ENCODE peak calls at places on chromosome 9, in five cellular contexts. One of them, this sample, is unnamed.
A peak's percentile ranks its signal among the peaks of the same experiment; 100 is the strongest.

GRCh38 chr9:133980864-133981588 is 11.1 kb downstream of the VAV2 start:
- DNase-seq in stimulated activated CD8-positive, alpha-beta memory T cell treated with anti-CD3 and anti-CD28 coated beads, Interleukin-7, amount 100 ng/mL, for 48 hours: no peak
- DNase-seq in Peyer's patch: no peak
- DNase-seq in head of caudate nucleus: no peak
- DNase-seq in HTR-8/SVneo: no peak
- DNase-seq in this sample: peak; percentile 42

GRCh38 chr9:134778156-134778555 is 102.5 kb upstream of the FCN2 start:
- DNase-seq in stimulated activated CD8-positive, alpha-beta memory T cell treated with anti-CD3 and anti-CD28 coated beads, Interleukin-7, amount 100 ng/mL, for 48 hours: no peak
- DNase-seq in HTR-8/SVneo: no peak
- DNase-seq in Peyer's patch: no peak
- DNase-seq in head of caudate nucleus: no peak
- DNase-seq in this sample: no peak

GRCh38 chr9:121309171-121309570 is 41.2 kb downstream of the GSN start:
- DNase-seq in Peyer's patch: no peak
- DNase-seq in stimulated activated CD8-positive, alpha-beta memory T cell treated with anti-CD3 and anti-CD28 coated beads, Interleukin-7, amount 100 ng/mL, for 48 hours: no peak
- DNase-seq in head of caudate nucleus: no peak
- DNase-seq in HTR-8/SVneo: no peak
- DNase-seq in this sample: no peak

GRCh38 chr9:72149231-72149975 is at the start of gene GDA:
- DNase-seq in head of caudate nucleus: no peak
- DNase-seq in HTR-8/SVneo: no peak
- DNase-seq in Peyer's patch: no peak
- DNase-seq in stimulated activated CD8-positive, alpha-beta memory T cell treated with anti-CD3 and anti-CD28 coated beads, Interleukin-7, amount 100 ng/mL, for 48 hours: no peak
- DNase-seq in this sample: peak; percentile 93

GRCh38 chr9:93008457-93008856 is 50.0 kb upstream of the SUSD3 start:
- DNase-seq in head of caudate nucleus: no peak
- DNase-seq in HTR-8/SVneo: no peak
- DNase-seq in stimulated activated CD8-positive, alpha-beta memory T cell treated with anti-CD3 and anti-CD28 coated beads, Interleukin-7, amount 100 ng/mL, for 48 hours: no peak
- DNase-seq in Peyer's patch: no peak
- DNase-seq in this sample: no peak

GRCh38 chr9:4718911-4719310 is 22.1 kb downstream of the AK3 start:
- DNase-seq in stimulated activated CD8-positive, alpha-beta memory T cell treated with anti-CD3 and anti-CD28 coated beads, Interleukin-7, amount 100 ng/mL, for 48 hours: no peak
- DNase-seq in HTR-8/SVneo: no peak
- DNase-seq in head of caudate nucleus: no peak
- DNase-seq in Peyer's patch: no peak
- DNase-seq in this sample: no peak

GRCh38 chr9:10562581-10563343 is 50.0 kb downstream of the PTPRD start:
- DNase-seq in head of caudate nucleus: no peak
- DNase-seq in HTR-8/SVneo: no peak
- DNase-seq in Peyer's patch: no peak
- DNase-seq in stimulated activated CD8-positive, alpha-beta memory T cell treated with anti-CD3 and anti-CD28 coated beads, Interleukin-7, amount 100 ng/mL, for 48 hours: no peak
- DNase-seq in this sample: no peak

GRCh38 chr9:17315341-17315740 is 180.5 kb downstream of the CNTLN start:
- DNase-seq in stimulated activated CD8-positive, alpha-beta memory T cell treated with anti-CD3 and anti-CD28 coated beads, Interleukin-7, amount 100 ng/mL, for 48 hours: no peak
- DNase-seq in head of caudate nucleus: no peak
- DNase-seq in HTR-8/SVneo: no peak
- DNase-seq in Peyer's patch: no peak
- DNase-seq in this sample: no peak

GRCh38 chr9:108512426-108513173 is 343.2 kb downstream of the ACTL7B start:
- DNase-seq in stimulated activated CD8-positive, alpha-beta memory T cell treated with anti-CD3 and anti-CD28 coated beads, Interleukin-7, amount 100 ng/mL, for 48 hours: no peak
- DNase-seq in head of caudate nucleus: no peak
- DNase-seq in HTR-8/SVneo: no peak
- DNase-seq in Peyer's patch: no peak
- DNase-seq in this sample: no peak

GRCh38 chr9:101601904-101602765 is 7.4 kb upstream of the PPP3R2 start:
- DNase-seq in stimulated activated CD8-positive, alpha-beta memory T cell treated with anti-CD3 and anti-CD28 coated beads, Interleukin-7, amount 100 ng/mL, for 48 hours: no peak
- DNase-seq in HTR-8/SVneo: peak; percentile 46
- DNase-seq in head of caudate nucleus: no peak
- DNase-seq in Peyer's patch: no peak
- DNase-seq in this sample: no peak

GRCh38 chr9:113590991-113591898 is 127.7 kb downstream of the RGS3 start:
- DNase-seq in head of caudate nucleus: peak; percentile 85
- DNase-seq in HTR-8/SVneo: peak; percentile 62
- DNase-seq in Peyer's patch: peak; percentile 46
- DNase-seq in stimulated activated CD8-positive, alpha-beta memory T cell treated with anti-CD3 and anti-CD28 coated beads, Interleukin-7, amount 100 ng/mL, for 48 hours: peak; percentile 52
- DNase-seq in this sample: peak; percentile 83

GRCh38 chr9:117718085-117718484 is 13.9 kb downstream of the TLR4 start:
- DNase-seq in head of caudate nucleus: no peak
- DNase-seq in stimulated activated CD8-positive, alpha-beta memory T cell treated with anti-CD3 and anti-CD28 coated beads, Interleukin-7, amount 100 ng/mL, for 48 hours: no peak
- DNase-seq in HTR-8/SVneo: no peak
- DNase-seq in Peyer's patch: peak; percentile 31
- DNase-seq in this sample: no peak

GRCh38 chr9:34546834-34547827 is 24.3 kb upstream of the ENHO start:
- DNase-seq in stimulated activated CD8-positive, alpha-beta memory T cell treated with anti-CD3 and anti-CD28 coated beads, Interleukin-7, amount 100 ng/mL, for 48 hours: peak; percentile 21
- DNase-seq in HTR-8/SVneo: no peak
- DNase-seq in Peyer's patch: no peak
- DNase-seq in head of caudate nucleus: peak; percentile 84
- DNase-seq in this sample: peak; percentile 66

GRCh38 chr9:113934826-113935676 is 58.9 kb downstream of the ZNF618 start:
- DNase-seq in HTR-8/SVneo: no peak
- DNase-seq in Peyer's patch: no peak
- DNase-seq in head of caudate nucleus: no peak
- DNase-seq in stimulated activated CD8-positive, alpha-beta memory T cell treated with anti-CD3 and anti-CD28 coated beads, Interleukin-7, amount 100 ng/mL, for 48 hours: no peak
- DNase-seq in this sample: no peak

GRCh38 chr9:133691659-133692363 is 46.3 kb downstream of the SARDH start:
- DNase-seq in Peyer's patch: no peak
- DNase-seq in HTR-8/SVneo: peak; percentile 58
- DNase-seq in stimulated activated CD8-positive, alpha-beta memory T cell treated with anti-CD3 and anti-CD28 coated beads, Interleukin-7, amount 100 ng/mL, for 48 hours: no peak
- DNase-seq in head of caudate nucleus: no peak
- DNase-seq in this sample: no peak

GRCh38 chr9:7790819-7791182 is 8.8 kb downstream of the DMAC1 start:
- DNase-seq in Peyer's patch: no peak
- DNase-seq in stimulated activated CD8-positive, alpha-beta memory T cell treated with anti-CD3 and anti-CD28 coated beads, Interleukin-7, amount 100 ng/mL, for 48 hours: no peak
- DNase-seq in HTR-8/SVneo: no peak
- DNase-seq in head of caudate nucleus: no peak
- DNase-seq in this sample: no peak

GRCh38 chr9:116219686-116220085 is 66.1 kb downstream of the PAPPA start:
- DNase-seq in HTR-8/SVneo: no peak
- DNase-seq in Peyer's patch: no peak
- DNase-seq in stimulated activated CD8-positive, alpha-beta memory T cell treated with anti-CD3 and anti-CD28 coated beads, Interleukin-7, amount 100 ng/mL, for 48 hours: no peak
- DNase-seq in head of caudate nucleus: no peak
- DNase-seq in this sample: no peak

GRCh38 chr9:108094676-108094993 is 605.1 kb upstream of the KLF4 start:
- DNase-seq in head of caudate nucleus: no peak
- DNase-seq in Peyer's patch: no peak
- DNase-seq in HTR-8/SVneo: no peak
- DNase-seq in stimulated activated CD8-positive, alpha-beta memory T cell treated with anti-CD3 and anti-CD28 coated beads, Interleukin-7, amount 100 ng/mL, for 48 hours: no peak
- DNase-seq in this sample: no peak

GRCh38 chr9:93064392-93065124 is 6.1 kb downstream of the SUSD3 start:
- DNase-seq in Peyer's patch: peak; percentile 97
- DNase-seq in head of caudate nucleus: no peak
- DNase-seq in HTR-8/SVneo: no peak
- DNase-seq in stimulated activated CD8-positive, alpha-beta memory T cell treated with anti-CD3 and anti-CD28 coated beads, Interleukin-7, amount 100 ng/mL, for 48 hours: peak; percentile 78
- DNase-seq in this sample: no peak

GRCh38 chr9:126956929-126957686 is 42.5 kb downstream of the RALGPS1 start:
- DNase-seq in head of caudate nucleus: no peak
- DNase-seq in Peyer's patch: no peak
- DNase-seq in stimulated activated CD8-positive, alpha-beta memory T cell treated with anti-CD3 and anti-CD28 coated beads, Interleukin-7, amount 100 ng/mL, for 48 hours: no peak
- DNase-seq in HTR-8/SVneo: peak; percentile 28
- DNase-seq in this sample: no peak

GRCh38 chr9:71446499-71447411 is 321.6 kb downstream of the CEMIP2 start:
- DNase-seq in head of caudate nucleus: peak; percentile 34
- DNase-seq in stimulated activated CD8-positive, alpha-beta memory T cell treated with anti-CD3 and anti-CD28 coated beads, Interleukin-7, amount 100 ng/mL, for 48 hours: peak; percentile 9
- DNase-seq in Peyer's patch: no peak
- DNase-seq in HTR-8/SVneo: peak; percentile 12
- DNase-seq in this sample: peak; percentile 39